ENCODE peak calls at places on chromosome 13, in five cellular contexts. S, R, A, L and I are unnamed samples.
A peak's percentile ranks its signal among the peaks of the same experiment; 100 is the strongest.

GRCh38 chr13:68176486-68176885 is 946.4 kb upstream of the PCDH9 start:
- DNase-seq in S (no peak), R (no peak), L (no peak), A (peak; percentile 93), I (peak; percentile 34)

GRCh38 chr13:32284927-32285632 is 30.1 kb downstream of the ZAR1L start:
- DNase-seq in R (no peak), L (no peak), A (peak; percentile 74), S (no peak), I (no peak)

GRCh38 chr13:20118268-20119140 is 42.3 kb downstream of the GJA3 start:
- DNase-seq in A (no peak), R (peak; percentile 47), S (no peak), L (no peak), I (no peak)

GRCh38 chr13:53159439-53159838 is 130.8 kb downstream of the OLFM4 start:
- DNase-seq in S (no peak), A (no peak), R (no peak), L (no peak), I (no peak)

GRCh38 chr13:73218181-73218580 is 159.4 kb downstream of the KLF5 start:
- DNase-seq in S (no peak), R (no peak), A (no peak), L (no peak), I (no peak)

GRCh38 chr13:108959254-108959653 is 329.8 kb downstream of the MYO16 start:
- DNase-seq in L (no peak), S (no peak), R (no peak), A (no peak), I (no peak)

GRCh38 chr13:47114030-47114429 is 217.2 kb upstream of the HTR2A start:
- DNase-seq in A (no peak), S (no peak), R (no peak), L (no peak), I (peak; percentile 38)

GRCh38 chr13:112652512-112653458 is 37.1 kb upstream of the ATP11A start:
- DNase-seq in S (no peak), R (no peak), A (no peak), L (no peak), I (no peak)

GRCh38 chr13:95403349-95404140 is 102.3 kb upstream of the ABCC4 start:
- DNase-seq in R (no peak), L (no peak), A (no peak), S (no peak), I (no peak)

GRCh38 chr13:49610176-49610575 is 18.1 kb upstream of the ARL11 start:
- DNase-seq in R (no peak), L (peak; percentile 52), S (no peak), A (no peak), I (no peak)

GRCh38 chr13:89746554-89746953 is 1600.9 kb upstream of the MIR17HG start:
- DNase-seq in A (no peak), R (no peak), S (no peak), L (no peak), I (no peak)

GRCh38 chr13:108947551-108948030 is 318.2 kb downstream of the MYO16 start:
- DNase-seq in S (peak; percentile 72), L (no peak), R (no peak), A (no peak), I (no peak)

GRCh38 chr13:60733933-60734332 is 336.9 kb downstream of the TDRD3 start:
- DNase-seq in L (no peak), A (no peak), R (no peak), S (no peak), I (no peak)

GRCh38 chr13:48738261-48738755 is 84.6 kb downstream of the CYSLTR2 start:
- DNase-seq in L (no peak), A (no peak), S (no peak), R (no peak), I (no peak)

GRCh38 chr13:43003010-43003409 is 11.0 kb upstream of the EPSTI1 start:
- DNase-seq in L (no peak), S (no peak), R (no peak), A (no peak), I (no peak)

GRCh38 chr13:24834902-24835510 is 71.0 kb downstream of the RNF17 start:
- DNase-seq in R (no peak), A (no peak), L (peak; percentile 13), S (no peak), I (no peak)

GRCh38 chr13:26759907-26760834 is at the start of gene GPR12:
- DNase-seq in L (no peak), S (no peak), R (no peak), A (no peak), I (no peak)

GRCh38 chr13:90640976-90641375 is 706.5 kb upstream of the MIR17HG start:
- DNase-seq in S (no peak), L (no peak), R (no peak), A (no peak), I (no peak)

GRCh38 chr13:105410602-105411001 is 1124.9 kb downstream of the EFNB2 start:
- DNase-seq in R (no peak), A (no peak), L (no peak), S (peak; percentile 40), I (no peak)

GRCh38 chr13:68736961-68737360 is 1370.7 kb upstream of the ATXN8OS start:
- DNase-seq in S (no peak), R (no peak), A (peak; percentile 15), L (no peak), I (no peak)

GRCh38 chr13:43235028-43235427 is 211.6 kb downstream of the DNAJC15 start:
- DNase-seq in S (no peak), R (no peak), L (no peak), A (no peak), I (no peak)

GRCh38 chr13:34076943-34077703 is 259.2 kb downstream of the RFC3 start:
- DNase-seq in A (peak; percentile 5), L (peak; percentile 62), R (no peak), S (no peak), I (no peak)

GRCh38 chr13:25677956-25678355 is 306.2 kb downstream of the ATP8A2 start:
- DNase-seq in A (no peak), S (no peak), L (no peak), R (no peak), I (no peak)

GRCh38 chr13:78875792-78876580 is 217.0 kb upstream of the OBI1 start:
- DNase-seq in S (no peak), R (no peak), A (no peak), L (peak; percentile 26), I (no peak)

GRCh38 chr13:26604784-26605183 is 47.3 kb downstream of the WASF3 start:
- DNase-seq in S (peak; percentile 87), R (no peak), L (no peak), A (no peak), I (no peak)

GRCh38 chr13:42720116-42720857 is 61.1 kb upstream of the FAM216B start:
- DNase-seq in R (no peak), S (no peak), L (no peak), A (peak; percentile 88), I (peak; percentile 91)

GRCh38 chr13:110711778-110712070 is 1.8 kb upstream of the ING1 start:
- DNase-seq in S (no peak), A (no peak), R (no peak), L (no peak), I (no peak)
- H3K4me3 ChIP-seq in S (peak overlapping the region; percentile 92), A (peak overlapping the region; percentile 93), R (peak overlapping the region; percentile 100), L (peak overlapping the region; percentile 89), I (peak overlapping the region; percentile 96)

GRCh38 chr13:29428310-29428991 is 167.0 kb downstream of the SLC7A1 start:
- DNase-seq in R (no peak), A (no peak), S (no peak), L (no peak), I (no peak)
- H3K4me3 ChIP-seq in R (no peak overlapping the region), A (peak overlapping the region; percentile 38), S (peak overlapping the region; percentile 42), L (peak overlapping the region; percentile 54), I (peak overlapping the region; percentile 26)

DNA sequence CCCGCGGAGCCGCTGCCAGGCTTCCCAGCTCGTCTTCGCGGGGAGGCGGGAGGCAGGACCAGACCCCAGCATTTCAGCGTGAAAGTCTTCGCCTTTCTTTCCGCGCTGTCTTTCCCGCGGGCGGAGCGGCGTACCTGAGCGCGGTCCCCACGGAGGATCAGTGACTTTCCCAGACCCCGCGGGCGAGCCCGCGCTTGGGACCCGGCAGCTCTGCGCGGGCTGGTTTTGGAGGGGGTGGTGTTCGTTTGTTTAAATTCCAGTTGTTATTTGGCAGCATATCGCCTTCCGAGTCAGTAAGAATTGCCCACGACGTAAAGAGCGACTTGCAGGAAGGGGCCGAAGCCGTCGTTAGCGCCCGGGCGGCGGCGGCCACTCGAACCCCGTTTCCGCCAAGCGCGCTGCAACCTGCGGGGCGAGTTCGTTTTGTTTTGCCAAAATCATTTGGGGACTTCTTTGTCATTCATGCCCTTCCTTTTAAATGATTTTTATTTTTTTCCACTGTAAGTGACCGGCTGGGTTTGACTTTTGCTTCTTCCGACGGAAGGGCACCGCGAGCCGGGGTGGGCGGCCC is 76.1 kb downstream of the ZIC5 start:
- DNase-seq in S (no peak), R (no peak), A (no peak), L (no peak), I (no peak)
- H3K4me3 ChIP-seq in S (peak overlapping the region; percentile 17), R (peak overlapping the region; percentile 50), A (peak overlapping the region; percentile 32), L (no peak overlapping the region), I (peak overlapping the region; percentile 2)

DNA sequence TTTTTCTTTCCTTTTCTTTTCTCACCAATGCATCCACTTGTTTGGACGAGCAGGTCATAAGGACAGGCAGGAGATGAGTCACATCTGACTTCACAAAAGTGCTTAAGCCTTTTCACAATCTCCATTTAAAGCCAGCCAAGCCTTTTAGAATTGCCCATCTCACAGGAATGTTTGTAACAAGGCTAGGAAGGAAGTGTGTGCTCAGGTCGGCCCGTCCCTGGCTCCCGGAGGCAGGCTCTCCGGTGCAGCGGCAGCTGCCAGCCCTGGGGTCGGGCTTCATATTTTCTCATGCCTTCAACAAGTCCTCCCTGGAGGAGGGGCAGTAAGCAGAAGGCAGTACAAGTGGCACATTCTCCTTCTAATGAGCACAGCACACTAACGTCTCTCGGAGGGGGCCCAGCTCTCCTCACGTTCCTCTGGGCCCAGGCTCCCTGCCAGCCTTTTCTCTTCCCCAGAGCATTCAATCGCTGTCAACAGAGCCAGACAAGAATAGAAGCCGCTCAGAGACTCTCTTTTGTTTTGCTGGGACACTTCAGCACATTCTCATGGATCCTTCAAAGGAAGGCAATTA is 180.5 kb downstream of the COL4A1 start:
- DNase-seq in R (no peak), S (peak; percentile 50), L (no peak), A (peak; percentile 91), I (peak; percentile 88)
- H3K4me3 ChIP-seq in R (no peak overlapping the region), S (peak overlapping the region; percentile 11), L (no peak overlapping the region), A (no peak overlapping the region), I (peak overlapping the region; percentile 25)

GRCh38 chr13:28532226-28533048 is 37.5 kb upstream of the FLT1 start:
- DNase-seq in R (no peak), L (no peak), A (no peak), S (peak; percentile 21), I (no peak)

GRCh38 chr13:28533441-28534166 is 38.7 kb upstream of the FLT1 start:
- DNase-seq in S (no peak), R (no peak), L (no peak), A (no peak), I (no peak)

GRCh38 chr13:28534210-28534609 is 39.3 kb upstream of the FLT1 start:
- DNase-seq in R (no peak), S (no peak), A (no peak), L (no peak), I (no peak)

GRCh38 chr13:28531956-28532225 is 37.0 kb upstream of the FLT1 start:
- DNase-seq in L (no peak), A (no peak), R (no peak), S (no peak), I (no peak)

GRCh38 chr13:28533049-28533436 is 38.1 kb upstream of the FLT1 start:
- DNase-seq in A (no peak), R (no peak), S (no peak), L (no peak), I (no peak)
- H3K4me3 ChIP-seq in A (peak overlapping the region; percentile 41), R (no peak overlapping the region), S (peak overlapping the region; percentile 43), L (no peak overlapping the region), I (peak overlapping the region; percentile 58)